ENCODE peak calls at places on chromosomes 11 and 22, in five cellular contexts. B is pancreas, F is heart left ventricle, O is IMR-90, Z is NT2/D1. W is an unnamed sample. For H3K27me3, the result is how much of the 10 kb centered on the place peaks cover.

GRCh38 chr11:126718319-126718718 is 282.3 kb downstream of the KIRREL3 start:
- DNase-seq in B (no peak), F (no peak), O (peak), Z (no peak), W (no peak)

GRCh38 chr11:34050536-34050935 is 995 bp upstream of the CAPRIN1 start:
- DNase-seq in B (no peak), F (no peak), O (peak), Z (no peak), W (no peak)

GRCh38 chr11:33388793-33389525 is 131.8 kb downstream of the HIPK3 start:
- DNase-seq in B (no peak), F (no peak), O (no peak), Z (no peak), W (no peak)

GRCh38 chr22:38079804-38080203 is 4.2 kb downstream of the SLC16A8 start:
- DNase-seq in B (no peak), F (peak), O (no peak), Z (no peak), W (no peak)

GRCh38 chr11:34356918-34357645 is 728 bp downstream of the ABTB2 start:
- DNase-seq in B (peak), F (peak), O (peak), Z (no peak), W (peak)

GRCh38 chr11:76291576-76292526 is 85.5 kb upstream of the WNT11 start:
- DNase-seq in B (no peak), F (no peak), O (no peak), Z (no peak), W (no peak)

GRCh38 chr22:32791056-32791455 is 10.4 kb upstream of the TIMP3 start:
- DNase-seq in B (no peak), F (no peak), O (no peak), Z (no peak), W (no peak)

GRCh38 chr11:9953994-9954626 is 290.2 kb downstream of the SWAP70 start:
- DNase-seq in B (no peak), F (no peak), O (peak), Z (no peak), W (no peak)

GRCh38 chr11:17745032-17745772 is 10.6 kb downstream of the KCNC1 start:
- DNase-seq in B (no peak), F (no peak), O (no peak), Z (no peak), W (no peak)

GRCh38 chr11:69894126-69895047 is 75.2 kb upstream of the FGF3 start:
- DNase-seq in B (no peak), F (peak), O (peak), Z (no peak), W (no peak)

GRCh38 chr11:116310215-116310614 is 462.6 kb downstream of the BUD13 start:
- DNase-seq in B (no peak), F (no peak), O (peak), Z (no peak), W (no peak)

GRCh38 chr22:22414266-22414665 is 94.3 kb downstream of the ZNF280B start:
- DNase-seq in B (no peak), F (no peak), O (no peak), Z (no peak), W (no peak)

GRCh38 chr22:22418957-22419356 is 89.6 kb downstream of the ZNF280B start:
- DNase-seq in B (no peak), F (no peak), O (no peak), Z (no peak), W (no peak)

GRCh38 chr22:22418163-22418549 is 90.4 kb downstream of the ZNF280B start:
- DNase-seq in B (no peak), F (no peak), O (no peak), Z (no peak), W (no peak)

GRCh38 chr22:22420580-22420979 is 88.0 kb downstream of the ZNF280B start:
- DNase-seq in B (no peak), F (no peak), O (no peak), Z (no peak), W (no peak)

GRCh38 chr22:22417495-22418162 is 90.9 kb downstream of the ZNF280B start:
- DNase-seq in B (no peak), F (no peak), O (no peak), Z (no peak), W (no peak)
- H3K27me3 ChIP-seq in B (under half), F (under half), O (under half), Z (half or more), W (under half)

GRCh38 chr22:43337946-43338345 is 5.2 kb downstream of the SCUBE1 start:
- DNase-seq in B (no peak), F (no peak), O (no peak), Z (no peak), W (no peak)

GRCh38 chr22:43338766-43339345 is 4.3 kb downstream of the SCUBE1 start:
- DNase-seq in B (no peak), F (no peak), O (no peak), Z (no peak), W (no peak)

GRCh38 chr22:43343262-43343988 is at the start of gene SCUBE1:
- DNase-seq in B (peak), F (peak), O (no peak), Z (peak), W (peak)

GRCh38 chr22:43342347-43343261 is 568 bp downstream of the SCUBE1 start:
- DNase-seq in B (no peak), F (no peak), O (no peak), Z (no peak), W (no peak)

GRCh38 chr22:43341565-43341964 is 1.6 kb downstream of the SCUBE1 start:
- DNase-seq in B (no peak), F (no peak), O (no peak), Z (no peak), W (no peak)
- H3K27me3 ChIP-seq in B (under half), F (under half), O (half or more), Z (half or more), W (under half)

GRCh38 chr11:93939084-93939780 is 81.9 kb upstream of the HEPHL1 start:
- DNase-seq in B (no peak), F (no peak), O (peak), Z (no peak), W (no peak)

GRCh38 chr11:93940395-93940794 is 80.8 kb upstream of the HEPHL1 start:
- DNase-seq in B (no peak), F (no peak), O (no peak), Z (no peak), W (no peak)

GRCh38 chr11:93936416-93936815 is 84.7 kb upstream of the HEPHL1 start:
- DNase-seq in B (no peak), F (no peak), O (no peak), Z (no peak), W (no peak)

GRCh38 chr11:93933230-93933629 is 82.8 kb upstream of the VSTM5 start:
- DNase-seq in B (no peak), F (no peak), O (peak), Z (no peak), W (no peak)

GRCh38 chr11:93935826-93936225 is 85.3 kb upstream of the HEPHL1 start:
- DNase-seq in B (no peak), F (no peak), O (no peak), Z (no peak), W (no peak)
- H3K27me3 ChIP-seq in B (under half), F (under half), O (under half), Z (under half), W (under half)

GRCh38 chr11:115083129-115083823 is 404.9 kb downstream of the NXPE2 start:
- DNase-seq in B (no peak), F (no peak), O (no peak), Z (no peak), W (no peak)
- H3K27me3 ChIP-seq in B (under half), F (under half), O (under half), Z (under half), W (under half)

GRCh38 chr11:35622070-35622469 is 3.8 kb downstream of the FJX1 start:
- DNase-seq in B (no peak), F (no peak), O (peak), Z (no peak), W (peak)

GRCh38 chr11:35623708-35624168 is 5.5 kb downstream of the FJX1 start:
- DNase-seq in B (no peak), F (peak), O (peak), Z (no peak), W (peak)

GRCh38 chr11:35629511-35629910 is 11.3 kb downstream of the FJX1 start:
- DNase-seq in B (no peak), F (no peak), O (no peak), Z (no peak), W (no peak)

GRCh38 chr11:35629914-35630313 is 11.7 kb downstream of the FJX1 start:
- DNase-seq in B (no peak), F (no peak), O (peak), Z (no peak), W (peak)

GRCh38 chr11:35626511-35626910 is 8.3 kb downstream of the FJX1 start:
- DNase-seq in B (no peak), F (no peak), O (no peak), Z (no peak), W (no peak)
- H3K27me3 ChIP-seq in B (under half), F (under half), O (under half), Z (under half), W (under half)

GRCh38 chr22:46260038-46260437 is 3.1 kb downstream of the PKDREJ start:
- DNase-seq in B (no peak), F (no peak), O (no peak), Z (no peak), W (no peak)
- H3K27me3 ChIP-seq in B (under half), F (under half), O (under half), Z (under half), W (under half)

GRCh38 chr22:19720999-19721485 is 2.3 kb upstream of the GP1BB start:
- DNase-seq in B (no peak), F (no peak), O (no peak), Z (no peak), W (no peak)

GRCh38 chr22:19718255-19719054 is 4.2 kb downstream of the SEPTIN5 start:
- DNase-seq in B (no peak), F (no peak), O (no peak), Z (no peak), W (no peak)

GRCh38 chr22:19719055-19719482 is 4.3 kb upstream of the GP1BB start:
- DNase-seq in B (no peak), F (peak), O (no peak), Z (no peak), W (no peak)

GRCh38 chr22:19720150-19720827 is 3.0 kb upstream of the GP1BB start:
- DNase-seq in B (no peak), F (no peak), O (no peak), Z (no peak), W (no peak)

DNA sequence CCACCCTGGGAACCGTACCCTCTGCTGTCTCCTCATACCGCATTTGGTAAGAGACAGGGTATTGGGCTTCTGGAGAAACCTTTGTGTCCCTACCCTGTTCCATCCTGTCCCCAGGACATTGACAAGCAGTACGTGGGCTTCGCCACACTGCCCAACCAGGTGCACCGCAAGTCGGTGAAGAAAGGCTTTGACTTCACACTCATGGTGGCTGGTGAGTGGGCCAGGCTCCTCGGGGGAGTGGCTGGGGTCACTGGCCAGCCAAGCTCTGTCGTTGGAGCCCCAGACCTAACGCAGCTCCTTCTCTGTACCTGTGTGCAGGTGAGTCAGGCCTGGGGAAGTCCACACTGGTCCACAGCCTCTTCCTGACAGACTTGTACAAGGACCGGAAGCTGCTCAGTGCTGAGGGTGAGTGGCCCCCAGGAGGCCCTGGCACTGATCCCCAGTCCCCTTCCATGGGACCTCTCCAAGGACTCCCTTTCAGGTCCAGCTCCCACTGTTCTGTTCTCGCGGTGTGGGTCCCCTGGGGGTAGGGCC is 3.8 kb upstream of the GP1BB start:
- DNase-seq in B (no peak), F (no peak), O (no peak), Z (no peak), W (no peak)
- H3K27me3 ChIP-seq in B (under half), F (under half), O (under half), Z (half or more), W (under half)

GRCh38 chr11:365831-366230 is 3.5 kb upstream of the B4GALNT4 start:
- DNase-seq in B (no peak), F (no peak), O (no peak), Z (no peak), W (no peak)

GRCh38 chr11:364991-365390 is 4.3 kb upstream of the B4GALNT4 start:
- DNase-seq in B (no peak), F (no peak), O (no peak), Z (no peak), W (no peak)

GRCh38 chr11:360326-361280 is 8.7 kb upstream of the B4GALNT4 start:
- DNase-seq in B (no peak), F (no peak), O (no peak), Z (no peak), W (no peak)

GRCh38 chr11:363948-364761 is 5.1 kb upstream of the B4GALNT4 start:
- DNase-seq in B (peak), F (no peak), O (no peak), Z (no peak), W (peak)

DNA sequence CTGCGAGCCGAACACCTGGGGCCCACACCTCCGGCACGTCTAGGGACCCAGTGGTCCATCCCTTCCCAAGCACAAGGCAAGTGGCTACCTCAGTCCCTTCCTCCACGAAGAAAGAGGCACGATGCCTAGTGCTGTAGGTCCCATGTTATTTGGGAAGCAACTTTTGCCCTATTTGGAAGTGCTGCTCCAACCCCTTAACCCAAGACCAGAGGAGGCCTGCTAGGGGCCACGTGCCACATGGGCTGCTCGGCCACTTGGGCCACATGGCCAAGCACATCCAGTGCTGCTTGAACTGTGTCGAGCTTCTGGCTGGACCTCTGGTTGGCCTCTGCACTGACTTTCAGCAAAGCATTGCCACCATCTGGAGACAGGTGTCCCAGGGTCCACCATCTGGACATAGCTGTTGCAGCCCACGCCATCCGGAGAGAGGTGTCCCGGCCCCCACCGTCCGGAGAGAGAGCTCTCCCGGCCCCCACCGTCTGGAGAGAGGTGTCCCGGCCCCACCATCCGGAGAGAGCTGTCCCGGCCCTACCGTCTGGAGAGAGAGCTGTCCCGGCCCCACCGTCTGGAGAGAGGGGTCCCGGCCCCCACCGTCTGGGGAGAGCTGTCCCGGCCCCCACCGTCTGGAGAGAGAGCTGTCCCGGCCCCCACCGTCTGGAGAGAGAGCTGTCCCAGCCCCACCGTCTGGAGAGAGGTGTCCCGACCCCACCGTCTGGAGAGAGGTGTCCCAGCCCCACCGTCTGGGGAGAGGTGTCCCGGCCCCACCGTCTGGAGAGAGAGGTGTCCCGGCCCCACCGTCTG is 6.5 kb upstream of the B4GALNT4 start:
- DNase-seq in B (no peak), F (no peak), O (no peak), Z (no peak), W (no peak)
- H3K27me3 ChIP-seq in B (under half), F (under half), O (under half), Z (under half), W (under half)

GRCh38 chr22:30399718-30400117 is 2.9 kb downstream of the SEC14L2 start:
- DNase-seq in B (no peak), F (no peak), O (no peak), Z (no peak), W (no peak)
- H3K27me3 ChIP-seq in B (under half), F (under half), O (under half), Z (under half), W (under half)

W was measured in endothelial cell of umbilical vein.